ENCODE peak calls at places on chromosomes 2 and 18, in four cellular contexts. One of them, this sample, is unnamed.

GRCh38 chr2:14633451-14634211 is 1.1 kb downstream of the LRATD1 start:
- DNase-seq in H1: no peak
- DNase-seq in mesendoderm: peak
- DNase-seq in IMR-90: no peak
- DNase-seq in this sample: peak

GRCh38 chr2:172639823-172640222 is 83.9 kb downstream of the PDK1 start:
- DNase-seq in H1: no peak
- DNase-seq in IMR-90: peak
- DNase-seq in mesendoderm: no peak
- DNase-seq in this sample: no peak

GRCh38 chr2:120253021-120253882 is 600 bp downstream of the RALB start:
- DNase-seq in H1: no peak
- DNase-seq in mesendoderm: peak
- DNase-seq in IMR-90: peak
- DNase-seq in this sample: peak

GRCh38 chr2:16729335-16729734 is 63.7 kb upstream of the CYRIA start:
- DNase-seq in H1: no peak
- DNase-seq in IMR-90: no peak
- DNase-seq in mesendoderm: no peak
- DNase-seq in this sample: no peak

GRCh38 chr2:240963376-240964220 is 34.8 kb upstream of the SNED1 start:
- DNase-seq in IMR-90: no peak
- DNase-seq in mesendoderm: no peak
- DNase-seq in H1: no peak
- DNase-seq in this sample: peak

GRCh38 chr2:137202310-137202709 is 437.0 kb downstream of the THSD7B start:
- DNase-seq in IMR-90: no peak
- DNase-seq in H1: no peak
- DNase-seq in mesendoderm: no peak
- DNase-seq in this sample: no peak

GRCh38 chr2:215410932-215411285 is 25.0 kb downstream of the FN1 start:
- DNase-seq in IMR-90: peak
- DNase-seq in H1: no peak
- DNase-seq in mesendoderm: no peak
- DNase-seq in this sample: no peak

GRCh38 chr2:42777883-42778805 is 14.2 kb upstream of the OXER1 start:
- DNase-seq in IMR-90: peak
- DNase-seq in H1: no peak
- DNase-seq in mesendoderm: peak
- DNase-seq in this sample: no peak

GRCh38 chr18:10713400-10713799 is 187.6 kb downstream of the NAPG start:
- DNase-seq in mesendoderm: peak
- DNase-seq in IMR-90: no peak
- DNase-seq in H1: no peak
- DNase-seq in this sample: no peak

GRCh38 chr2:165803123-165803760 is 9.2 kb upstream of the GALNT3 start:
- DNase-seq in IMR-90: peak
- DNase-seq in mesendoderm: no peak
- DNase-seq in H1: no peak
- DNase-seq in this sample: no peak

GRCh38 chr2:174062934-174063333 is 97.8 kb upstream of the SP3 start:
- DNase-seq in IMR-90: no peak
- DNase-seq in H1: no peak
- DNase-seq in mesendoderm: peak
- DNase-seq in this sample: no peak

GRCh38 chr2:166334800-166335199 is 40.9 kb downstream of the SCN9A start:
- DNase-seq in mesendoderm: no peak
- DNase-seq in IMR-90: no peak
- DNase-seq in H1: no peak
- DNase-seq in this sample: no peak

GRCh38 chr2:36589230-36589630 is 8.7 kb downstream of the FEZ2 start:
- DNase-seq in mesendoderm: no peak
- DNase-seq in IMR-90: no peak
- DNase-seq in H1: no peak
- DNase-seq in this sample: no peak

GRCh38 chr18:50559750-50560680 is at the start of gene MAPK4:
- DNase-seq in mesendoderm: no peak
- DNase-seq in H1: no peak
- DNase-seq in IMR-90: no peak
- DNase-seq in this sample: peak

GRCh38 chr2:222398446-222398885 is 25.9 kb upstream of the SGPP2 start:
- DNase-seq in H1: no peak
- DNase-seq in mesendoderm: no peak
- DNase-seq in IMR-90: no peak
- DNase-seq in this sample: no peak

GRCh38 chr18:45670281-45670962 is 53.6 kb upstream of the SLC14A1 start:
- DNase-seq in mesendoderm: peak
- DNase-seq in IMR-90: peak
- DNase-seq in H1: no peak
- DNase-seq in this sample: no peak

GRCh38 chr2:104862061-104862941 is 8.4 kb downstream of the POU3F3 start:
- DNase-seq in H1: no peak
- DNase-seq in IMR-90: no peak
- DNase-seq in mesendoderm: peak
- DNase-seq in this sample: peak

GRCh38 chr2:143528021-143528420 is 398.8 kb downstream of the ARHGAP15 start:
- DNase-seq in mesendoderm: no peak
- DNase-seq in IMR-90: no peak
- DNase-seq in H1: no peak
- DNase-seq in this sample: no peak

GRCh38 chr2:217654173-217654572 is 348.6 kb downstream of the TNS1 start:
- DNase-seq in IMR-90: no peak
- DNase-seq in H1: no peak
- DNase-seq in mesendoderm: no peak
- DNase-seq in this sample: no peak

GRCh38 chr2:218033590-218034496 is 31.0 kb upstream of the TNS1 start:
- DNase-seq in H1: no peak
- DNase-seq in mesendoderm: peak
- DNase-seq in IMR-90: no peak
- DNase-seq in this sample: peak

GRCh38 chr18:80171190-80171872 is 62.3 kb downstream of the ADNP2 start:
- DNase-seq in H1: no peak
- DNase-seq in IMR-90: peak
- DNase-seq in mesendoderm: peak
- DNase-seq in this sample: peak

GRCh38 chr2:1024981-1025380 is 74.3 kb downstream of the SNTG2 start:
- DNase-seq in mesendoderm: no peak
- DNase-seq in IMR-90: peak
- DNase-seq in H1: no peak
- DNase-seq in this sample: no peak

GRCh38 chr18:51339866-51340265 is 142.4 kb upstream of the MEX3C start:
- DNase-seq in IMR-90: no peak
- DNase-seq in mesendoderm: no peak
- DNase-seq in H1: no peak
- DNase-seq in this sample: no peak

GRCh38 chr2:96097951-96098823 is 18.2 kb downstream of the ADRA2B start:
- DNase-seq in H1: no peak
- DNase-seq in IMR-90: no peak
- DNase-seq in mesendoderm: no peak
- DNase-seq in this sample: peak

GRCh38 chr2:195270466-195270865 is 386.6 kb upstream of the SLC39A10 start:
- DNase-seq in H1: no peak
- DNase-seq in mesendoderm: peak
- DNase-seq in IMR-90: no peak
- DNase-seq in this sample: no peak

GRCh38 chr2:169493360-169493759 is 14.1 kb downstream of the BBS5 start:
- DNase-seq in IMR-90: no peak
- DNase-seq in H1: no peak
- DNase-seq in mesendoderm: no peak
- DNase-seq in this sample: no peak

GRCh38 chr2:240873805-240874714 is 5.4 kb downstream of the AGXT start:
- DNase-seq in IMR-90: peak
- DNase-seq in H1: no peak
- DNase-seq in mesendoderm: no peak
- DNase-seq in this sample: no peak

GRCh38 chr2:31382452-31383120 is 32.0 kb downstream of the XDH start:
- DNase-seq in IMR-90: peak
- DNase-seq in H1: no peak
- DNase-seq in mesendoderm: peak
- DNase-seq in this sample: peak

GRCh38 chr2:177031435-177032222 is 181.0 kb upstream of the HNRNPA3 start:
- DNase-seq in IMR-90: no peak
- DNase-seq in H1: no peak
- DNase-seq in mesendoderm: no peak
- DNase-seq in this sample: no peak

GRCh38 chr2:212547716-212548458 is 9.3 kb upstream of the ERBB4 start:
- DNase-seq in H1: no peak
- DNase-seq in mesendoderm: no peak
- DNase-seq in IMR-90: no peak
- DNase-seq in this sample: no peak

GRCh38 chr2:241275910-241276309 is 39.6 kb downstream of the HDLBP start:
- DNase-seq in H1: no peak
- DNase-seq in mesendoderm: no peak
- DNase-seq in IMR-90: no peak
- DNase-seq in this sample: no peak

GRCh38 chr2:17620841-17621240 is 80.3 kb downstream of the VSNL1 start:
- DNase-seq in IMR-90: peak
- DNase-seq in H1: no peak
- DNase-seq in mesendoderm: no peak
- DNase-seq in this sample: no peak

GRCh38 chr2:215918901-215919585 is 94.3 kb downstream of the MREG start:
- DNase-seq in H1: no peak
- DNase-seq in IMR-90: no peak
- DNase-seq in mesendoderm: no peak
- DNase-seq in this sample: no peak

GRCh38 chr2:192245329-192245728 is 50.6 kb upstream of the TMEFF2 start:
- DNase-seq in H1: no peak
- DNase-seq in IMR-90: no peak
- DNase-seq in mesendoderm: no peak
- DNase-seq in this sample: no peak

GRCh38 chr2:208182835-208183234 is 7.0 kb downstream of the C2orf80 start:
- DNase-seq in mesendoderm: no peak
- DNase-seq in IMR-90: no peak
- DNase-seq in H1: no peak
- DNase-seq in this sample: no peak

GRCh38 chr2:111252436-111252835 is 131.7 kb downstream of the BCL2L11 start:
- DNase-seq in mesendoderm: no peak
- DNase-seq in H1: no peak
- DNase-seq in IMR-90: peak
- DNase-seq in this sample: no peak

GRCh38 chr2:64296150-64296500 is 151.9 kb upstream of the PELI1 start:
- DNase-seq in H1: no peak
- DNase-seq in mesendoderm: peak
- DNase-seq in IMR-90: no peak
- DNase-seq in this sample: no peak

GRCh38 chr2:204250692-204251091 is 294.6 kb upstream of the PARD3B start:
- DNase-seq in H1: no peak
- DNase-seq in IMR-90: no peak
- DNase-seq in mesendoderm: no peak
- DNase-seq in this sample: no peak

GRCh38 chr2:130825231-130825971 is 11.3 kb upstream of the ARHGEF4 start:
- DNase-seq in IMR-90: no peak
- DNase-seq in mesendoderm: no peak
- DNase-seq in H1: no peak
- DNase-seq in this sample: no peak

GRCh38 chr2:14647714-14648113 is 15.2 kb downstream of the LRATD1 start:
- DNase-seq in IMR-90: no peak
- DNase-seq in mesendoderm: no peak
- DNase-seq in H1: no peak
- DNase-seq in this sample: no peak

GRCh38 chr18:56676639-56677038 is 25.5 kb downstream of the WDR7 start:
- DNase-seq in H1: no peak
- DNase-seq in mesendoderm: no peak
- DNase-seq in IMR-90: no peak
- DNase-seq in this sample: no peak
- H2BK5ac ChIP-seq in H1: no peak
- H2BK5ac ChIP-seq in mesendoderm: no peak
- H2BK5ac ChIP-seq in IMR-90: no peak
- H2BK5ac ChIP-seq in this sample: no peak

GRCh38 chr2:200450288-200450687 is 59.6 kb downstream of the KCTD18 start:
- DNase-seq in mesendoderm: no peak
- DNase-seq in IMR-90: no peak
- DNase-seq in H1: no peak
- DNase-seq in this sample: no peak
- H4K5ac ChIP-seq in mesendoderm: no peak
- H4K5ac ChIP-seq in IMR-90: no peak
- H4K5ac ChIP-seq in H1: no peak
- H4K5ac ChIP-seq in this sample: no peak

GRCh38 chr18:6569813-6570212 is 155.1 kb upstream of the L3MBTL4 start:
- DNase-seq in IMR-90: no peak
- DNase-seq in mesendoderm: peak
- DNase-seq in H1: no peak
- DNase-seq in this sample: no peak

GRCh38 chr18:6561893-6562292 is 147.2 kb upstream of the L3MBTL4 start:
- DNase-seq in H1: no peak
- DNase-seq in IMR-90: no peak
- DNase-seq in mesendoderm: no peak
- DNase-seq in this sample: no peak

GRCh38 chr18:6566338-6566911 is 151.7 kb upstream of the L3MBTL4 start:
- DNase-seq in H1: no peak
- DNase-seq in mesendoderm: peak
- DNase-seq in IMR-90: no peak
- DNase-seq in this sample: no peak

GRCh38 chr18:6561029-6561861 is 146.5 kb upstream of the L3MBTL4 start:
- DNase-seq in H1: no peak
- DNase-seq in mesendoderm: peak
- DNase-seq in IMR-90: peak
- DNase-seq in this sample: no peak

GRCh38 chr18:6565336-6566081 is 150.8 kb upstream of the L3MBTL4 start:
- DNase-seq in mesendoderm: no peak
- DNase-seq in H1: no peak
- DNase-seq in IMR-90: no peak
- DNase-seq in this sample: no peak
- H2BK5ac ChIP-seq in mesendoderm: peak
- H2BK5ac ChIP-seq in H1: no peak
- H2BK5ac ChIP-seq in IMR-90: no peak
- H2BK5ac ChIP-seq in this sample: no peak

GRCh38 chr2:198063242-198063641 is 258.8 kb downstream of the PLCL1 start:
- DNase-seq in H1: no peak
- DNase-seq in mesendoderm: no peak
- DNase-seq in IMR-90: no peak
- DNase-seq in this sample: no peak
- H4K5ac ChIP-seq in H1: no peak
- H4K5ac ChIP-seq in mesendoderm: no peak
- H4K5ac ChIP-seq in IMR-90: no peak
- H4K5ac ChIP-seq in this sample: no peak